ENCODE peak calls at places on chromosomes 11 and 22, in five cellular contexts. X is NCI-H1417; V is activated CD8-positive, alpha-beta memory T cell treated with anti-CD3 and anti-CD28 coated beads for 1 hour; K is NCI-H2029 treated with DMSO at 0.1 percent for 48 hours; U is effector CD4-positive, alpha-beta T cell. A is an unnamed sample.

GRCh38 chr11:952406-953385 is 27.0 kb downstream of the AP2A2 start:
- DNase-seq in U (no peak), K (no peak), X (no peak), V (no peak), A (no peak)

GRCh38 chr22:38850941-38851849 is 7.4 kb upstream of the NPTXR start:
- DNase-seq in X (no peak), U (no peak), V (no peak), K (no peak), A (no peak)

GRCh38 chr22:27149886-27150529 is 492.6 kb downstream of the MIAT start:
- DNase-seq in X (no peak), U (no peak), V (no peak), K (no peak), A (no peak)

GRCh38 chr22:25485626-25486545 is 78.6 kb upstream of the GRK3 start:
- DNase-seq in U (no peak), X (no peak), V (no peak), K (no peak), A (peak)

GRCh38 chr22:22241554-22241898 is 3.1 kb upstream of the VPREB1 start:
- DNase-seq in X (no peak), V (no peak), U (no peak), K (no peak), A (no peak)

GRCh38 chr11:112786196-112786595 is 175.0 kb upstream of the NCAM1 start:
- DNase-seq in U (no peak), K (no peak), X (no peak), V (no peak), A (no peak)

GRCh38 chr11:126816655-126817054 is 183.9 kb downstream of the KIRREL3 start:
- DNase-seq in V (no peak), U (no peak), K (peak), X (peak), A (no peak)

GRCh38 chr11:108793611-108794010 is 128.7 kb downstream of the DDX10 start:
- DNase-seq in X (no peak), K (no peak), U (no peak), V (no peak), A (no peak)

GRCh38 chr11:129143335-129143734 is 48.8 kb downstream of the ARHGAP32 start:
- DNase-seq in K (no peak), X (no peak), V (no peak), U (no peak), A (no peak)

GRCh38 chr11:30106222-30106621 is 89.4 kb upstream of the KCNA4 start:
- DNase-seq in X (no peak), K (no peak), U (no peak), V (no peak), A (no peak)

GRCh38 chr11:94457118-94458029 is 36.3 kb downstream of the MRE11 start:
- DNase-seq in V (no peak), K (no peak), U (no peak), X (no peak), A (peak)

GRCh38 chr11:66938582-66939135 is 19.5 kb downstream of the PC start:
- DNase-seq in X (no peak), U (no peak), V (no peak), K (no peak), A (no peak)

GRCh38 chr11:117621226-117621625 is 175.8 kb downstream of the DSCAML1 start:
- DNase-seq in K (no peak), X (no peak), V (no peak), U (no peak), A (no peak)

GRCh38 chr22:35649026-35649553 is 844 bp downstream of the APOL6 start:
- DNase-seq in K (no peak), U (no peak), X (no peak), V (no peak), A (no peak)

GRCh38 chr11:28836285-28837081 is 728.3 kb downstream of the METTL15 start:
- DNase-seq in V (no peak), X (no peak), U (no peak), K (no peak), A (no peak)

GRCh38 chr22:41762980-41763779 is 37.3 kb upstream of the CCDC134 start:
- DNase-seq in U (no peak), K (no peak), V (no peak), X (no peak), A (no peak)

GRCh38 chr22:44003776-44004460 is 20.2 kb upstream of the PARVB start:
- DNase-seq in V (no peak), K (no peak), U (no peak), X (no peak), A (no peak)

GRCh38 chr22:32804036-32804435 is 2.5 kb downstream of the TIMP3 start:
- DNase-seq in X (no peak), V (no peak), U (no peak), K (no peak), A (no peak)

GRCh38 chr11:70675697-70676374 is 277.5 kb downstream of the CTTN start:
- DNase-seq in U (no peak), V (no peak), X (no peak), K (peak), A (no peak)

GRCh38 chr11:35390737-35391682 is 28.3 kb downstream of the SLC1A2 start:
- DNase-seq in X (no peak), U (no peak), K (peak), V (no peak), A (no peak)

A was measured in T-helper 2 cell.